ENCODE peak calls at places on chromosomes 7 and 10, in nine cellular contexts. One of them, this sample, is unnamed.

GRCh38 chr10:36759111-36759805 is 366.1 kb upstream of the ANKRD30A start:
- DNase-seq in RWPE1: peak; percentile 55
- DNase-seq in psoas muscle: no peak
- DNase-seq in CD8-positive, alpha-beta memory T cell: no peak
- DNase-seq in WERI-Rb-1: no peak
- DNase-seq in H1: no peak
- DNase-seq in left ventricle myocardium inferior: no peak
- DNase-seq in caudate nucleus: no peak
- DNase-seq in IMR-90: peak; percentile 93
- DNase-seq in this sample: no peak

GRCh38 chr10:118151461-118151860 is 104.7 kb upstream of the RAB11FIP2 start:
- DNase-seq in RWPE1: no peak
- DNase-seq in psoas muscle: no peak
- DNase-seq in CD8-positive, alpha-beta memory T cell: no peak
- DNase-seq in WERI-Rb-1: no peak
- DNase-seq in H1: no peak
- DNase-seq in left ventricle myocardium inferior: no peak
- DNase-seq in caudate nucleus: no peak
- DNase-seq in IMR-90: no peak
- DNase-seq in this sample: no peak

GRCh38 chr10:15222511-15222910 is 54.0 kb upstream of the NMT2 start:
- DNase-seq in RWPE1: no peak
- DNase-seq in psoas muscle: no peak
- DNase-seq in CD8-positive, alpha-beta memory T cell: no peak
- DNase-seq in WERI-Rb-1: no peak
- DNase-seq in H1: no peak
- DNase-seq in left ventricle myocardium inferior: no peak
- DNase-seq in caudate nucleus: peak; percentile 66
- DNase-seq in IMR-90: peak; percentile 32
- DNase-seq in this sample: no peak

GRCh38 chr7:74365320-74366022 is 76.3 kb downstream of the CLIP2 start:
- DNase-seq in RWPE1: peak; percentile 93
- DNase-seq in psoas muscle: peak; percentile 38
- DNase-seq in CD8-positive, alpha-beta memory T cell: no peak
- DNase-seq in WERI-Rb-1: peak; percentile 53
- DNase-seq in H1: no peak
- DNase-seq in left ventricle myocardium inferior: peak; percentile 54
- DNase-seq in caudate nucleus: peak; percentile 47
- DNase-seq in IMR-90: peak; percentile 43
- DNase-seq in this sample: no peak

GRCh38 chr10:91694170-91694794 is 61.4 kb upstream of the PPP1R3C start:
- DNase-seq in RWPE1: peak; percentile 45
- DNase-seq in psoas muscle: no peak
- DNase-seq in CD8-positive, alpha-beta memory T cell: peak; percentile 7
- DNase-seq in WERI-Rb-1: peak; percentile 17
- DNase-seq in H1: no peak
- DNase-seq in left ventricle myocardium inferior: no peak
- DNase-seq in caudate nucleus: no peak
- DNase-seq in IMR-90: peak; percentile 51
- DNase-seq in this sample: no peak

GRCh38 chr10:127440371-127440770 is 108.7 kb upstream of the NPS start:
- DNase-seq in RWPE1: no peak
- DNase-seq in psoas muscle: no peak
- DNase-seq in CD8-positive, alpha-beta memory T cell: no peak
- DNase-seq in WERI-Rb-1: no peak
- DNase-seq in H1: no peak
- DNase-seq in left ventricle myocardium inferior: no peak
- DNase-seq in caudate nucleus: peak; percentile 23
- DNase-seq in IMR-90: no peak
- DNase-seq in this sample: no peak

GRCh38 chr7:135911091-135911490 is 66.1 kb downstream of the MTPN start:
- DNase-seq in RWPE1: no peak
- DNase-seq in psoas muscle: no peak
- DNase-seq in CD8-positive, alpha-beta memory T cell: no peak
- DNase-seq in WERI-Rb-1: peak; percentile 63
- DNase-seq in H1: no peak
- DNase-seq in left ventricle myocardium inferior: peak; percentile 55
- DNase-seq in caudate nucleus: no peak
- DNase-seq in IMR-90: no peak
- DNase-seq in this sample: no peak

GRCh38 chr7:4803397-4804241 is 28.2 kb downstream of the AP5Z1 start:
- DNase-seq in RWPE1: no peak
- DNase-seq in psoas muscle: no peak
- DNase-seq in CD8-positive, alpha-beta memory T cell: no peak
- DNase-seq in WERI-Rb-1: no peak
- DNase-seq in H1: no peak
- DNase-seq in left ventricle myocardium inferior: no peak
- DNase-seq in caudate nucleus: no peak
- DNase-seq in IMR-90: no peak
- DNase-seq in this sample: no peak

GRCh38 chr7:51121945-51122425 is 194.6 kb downstream of the COBL start:
- DNase-seq in RWPE1: no peak
- DNase-seq in psoas muscle: no peak
- DNase-seq in CD8-positive, alpha-beta memory T cell: no peak
- DNase-seq in WERI-Rb-1: no peak
- DNase-seq in H1: no peak
- DNase-seq in left ventricle myocardium inferior: peak; percentile 52
- DNase-seq in caudate nucleus: no peak
- DNase-seq in IMR-90: no peak
- DNase-seq in this sample: no peak

GRCh38 chr7:15358112-15358511 is 203.7 kb downstream of the AGMO start:
- DNase-seq in RWPE1: no peak
- DNase-seq in psoas muscle: no peak
- DNase-seq in CD8-positive, alpha-beta memory T cell: no peak
- DNase-seq in WERI-Rb-1: no peak
- DNase-seq in H1: no peak
- DNase-seq in left ventricle myocardium inferior: no peak
- DNase-seq in caudate nucleus: no peak
- DNase-seq in IMR-90: no peak
- DNase-seq in this sample: no peak

GRCh38 chr7:1103789-1104513 is 16.0 kb downstream of the GPER1 start:
- DNase-seq in RWPE1: no peak
- DNase-seq in psoas muscle: no peak
- DNase-seq in CD8-positive, alpha-beta memory T cell: no peak
- DNase-seq in WERI-Rb-1: no peak
- DNase-seq in H1: no peak
- DNase-seq in left ventricle myocardium inferior: no peak
- DNase-seq in caudate nucleus: no peak
- DNase-seq in IMR-90: no peak
- DNase-seq in this sample: no peak

GRCh38 chr10:70551971-70552422 is 50.5 kb downstream of the PRF1 start:
- DNase-seq in RWPE1: no peak
- DNase-seq in psoas muscle: no peak
- DNase-seq in CD8-positive, alpha-beta memory T cell: no peak
- DNase-seq in WERI-Rb-1: no peak
- DNase-seq in H1: no peak
- DNase-seq in left ventricle myocardium inferior: no peak
- DNase-seq in caudate nucleus: no peak
- DNase-seq in IMR-90: peak; percentile 94
- DNase-seq in this sample: no peak

GRCh38 chr7:140625908-140626868 is 14.4 kb downstream of the DENND2A start:
- DNase-seq in RWPE1: peak; percentile 59
- DNase-seq in psoas muscle: peak; percentile 90
- DNase-seq in CD8-positive, alpha-beta memory T cell: no peak
- DNase-seq in WERI-Rb-1: no peak
- DNase-seq in H1: peak; percentile 85
- DNase-seq in left ventricle myocardium inferior: peak; percentile 92
- DNase-seq in caudate nucleus: peak; percentile 21
- DNase-seq in IMR-90: peak; percentile 100
- DNase-seq in this sample: peak; percentile 72

GRCh38 chr10:7887417-7887816 is 69.1 kb downstream of the TAF3 start:
- DNase-seq in RWPE1: no peak
- DNase-seq in psoas muscle: no peak
- DNase-seq in CD8-positive, alpha-beta memory T cell: no peak
- DNase-seq in WERI-Rb-1: no peak
- DNase-seq in H1: no peak
- DNase-seq in left ventricle myocardium inferior: no peak
- DNase-seq in caudate nucleus: no peak
- DNase-seq in IMR-90: peak; percentile 82
- DNase-seq in this sample: no peak

GRCh38 chr10:43209651-43210141 is 57.2 kb downstream of the RASGEF1A start:
- DNase-seq in RWPE1: no peak
- DNase-seq in psoas muscle: peak; percentile 5
- DNase-seq in CD8-positive, alpha-beta memory T cell: no peak
- DNase-seq in WERI-Rb-1: peak; percentile 4
- DNase-seq in H1: no peak
- DNase-seq in left ventricle myocardium inferior: peak; percentile 5
- DNase-seq in caudate nucleus: no peak
- DNase-seq in IMR-90: no peak
- DNase-seq in this sample: no peak

GRCh38 chr7:64045301-64046040 is at the start of gene ZNF727:
- DNase-seq in RWPE1: no peak
- DNase-seq in psoas muscle: peak; percentile 75
- DNase-seq in CD8-positive, alpha-beta memory T cell: peak; percentile 41
- DNase-seq in WERI-Rb-1: peak; percentile 25
- DNase-seq in H1: no peak
- DNase-seq in left ventricle myocardium inferior: peak; percentile 76
- DNase-seq in caudate nucleus: peak; percentile 81
- DNase-seq in IMR-90: no peak
- DNase-seq in this sample: no peak
- H3K27ac ChIP-seq in RWPE1: no peak within 1 kb of the TSS
- H3K27ac ChIP-seq in psoas muscle: peak within 1 kb of the TSS; percentile 78
- H3K27ac ChIP-seq in CD8-positive, alpha-beta memory T cell: no peak within 1 kb of the TSS
- H3K27ac ChIP-seq in WERI-Rb-1: no peak within 1 kb of the TSS
- H3K27ac ChIP-seq in H1: no peak within 1 kb of the TSS
- H3K27ac ChIP-seq in left ventricle myocardium inferior: peak within 1 kb of the TSS; percentile 87
- H3K27ac ChIP-seq in caudate nucleus: peak within 1 kb of the TSS; percentile 85
- H3K27ac ChIP-seq in IMR-90: no peak within 1 kb of the TSS
- H3K27ac ChIP-seq in this sample: no peak within 1 kb of the TSS

GRCh38 chr10:17735166-17735941 is 16.6 kb upstream of the TMEM236 start:
- DNase-seq in RWPE1: no peak
- DNase-seq in psoas muscle: peak; percentile 23
- DNase-seq in CD8-positive, alpha-beta memory T cell: no peak
- DNase-seq in WERI-Rb-1: no peak
- DNase-seq in H1: no peak
- DNase-seq in left ventricle myocardium inferior: no peak
- DNase-seq in caudate nucleus: no peak
- DNase-seq in IMR-90: no peak
- DNase-seq in this sample: peak; percentile 76

GRCh38 chr10:17733620-17734019 is 18.4 kb upstream of the TMEM236 start:
- DNase-seq in RWPE1: no peak
- DNase-seq in psoas muscle: no peak
- DNase-seq in CD8-positive, alpha-beta memory T cell: no peak
- DNase-seq in WERI-Rb-1: no peak
- DNase-seq in H1: no peak
- DNase-seq in left ventricle myocardium inferior: no peak
- DNase-seq in caudate nucleus: no peak
- DNase-seq in IMR-90: no peak
- DNase-seq in this sample: no peak

GRCh38 chr10:17737021-17737965 is 14.7 kb upstream of the TMEM236 start:
- DNase-seq in RWPE1: peak; percentile 26
- DNase-seq in psoas muscle: peak; percentile 37
- DNase-seq in CD8-positive, alpha-beta memory T cell: peak; percentile 5
- DNase-seq in WERI-Rb-1: no peak
- DNase-seq in H1: no peak
- DNase-seq in left ventricle myocardium inferior: peak; percentile 43
- DNase-seq in caudate nucleus: no peak
- DNase-seq in IMR-90: peak; percentile 55
- DNase-seq in this sample: peak; percentile 37

GRCh38 chr10:17736223-17736622 is 15.8 kb upstream of the TMEM236 start:
- DNase-seq in RWPE1: no peak
- DNase-seq in psoas muscle: no peak
- DNase-seq in CD8-positive, alpha-beta memory T cell: no peak
- DNase-seq in WERI-Rb-1: no peak
- DNase-seq in H1: no peak
- DNase-seq in left ventricle myocardium inferior: no peak
- DNase-seq in caudate nucleus: no peak
- DNase-seq in IMR-90: no peak
- DNase-seq in this sample: no peak

GRCh38 chr10:17734432-17735110 is 17.4 kb upstream of the TMEM236 start:
- DNase-seq in RWPE1: no peak
- DNase-seq in psoas muscle: no peak
- DNase-seq in CD8-positive, alpha-beta memory T cell: no peak
- DNase-seq in WERI-Rb-1: no peak
- DNase-seq in H1: no peak
- DNase-seq in left ventricle myocardium inferior: no peak
- DNase-seq in caudate nucleus: no peak
- DNase-seq in IMR-90: no peak
- DNase-seq in this sample: no peak
- H3K27ac ChIP-seq in RWPE1: no peak overlapping the region
- H3K27ac ChIP-seq in psoas muscle: peak overlapping the region; percentile 51
- H3K27ac ChIP-seq in CD8-positive, alpha-beta memory T cell: no peak overlapping the region
- H3K27ac ChIP-seq in WERI-Rb-1: no peak overlapping the region
- H3K27ac ChIP-seq in H1: no peak overlapping the region
- H3K27ac ChIP-seq in left ventricle myocardium inferior: peak overlapping the region; percentile 78
- H3K27ac ChIP-seq in caudate nucleus: no peak overlapping the region
- H3K27ac ChIP-seq in IMR-90: no peak overlapping the region
- H3K27ac ChIP-seq in this sample: no peak overlapping the region

DNA sequence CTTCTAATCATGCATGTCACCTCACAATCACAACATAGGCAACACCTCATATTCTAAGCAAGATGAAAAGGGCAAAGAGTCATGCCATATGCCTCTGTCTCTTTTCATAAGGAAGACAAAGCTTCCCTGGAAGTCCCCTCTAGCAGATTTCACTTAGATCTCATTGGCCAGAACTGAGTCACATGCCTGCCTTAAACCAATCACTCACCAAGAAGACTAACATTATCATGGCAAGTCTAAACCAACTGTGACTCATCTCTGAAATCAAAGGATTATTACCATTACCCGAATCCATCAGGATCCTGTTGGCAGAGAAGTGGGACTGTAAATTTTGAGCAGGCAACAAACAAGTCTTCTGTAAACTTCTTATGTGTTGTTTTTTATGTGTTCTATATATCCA is 27.8 kb downstream of the CAV1 start:
- DNase-seq in RWPE1: peak; percentile 62
- DNase-seq in psoas muscle: no peak
- DNase-seq in CD8-positive, alpha-beta memory T cell: no peak
- DNase-seq in WERI-Rb-1: no peak
- DNase-seq in H1: no peak
- DNase-seq in left ventricle myocardium inferior: no peak
- DNase-seq in caudate nucleus: no peak
- DNase-seq in IMR-90: peak; percentile 76
- DNase-seq in this sample: no peak
- H3K27ac ChIP-seq in RWPE1: no peak overlapping the region
- H3K27ac ChIP-seq in psoas muscle: no peak overlapping the region
- H3K27ac ChIP-seq in CD8-positive, alpha-beta memory T cell: no peak overlapping the region
- H3K27ac ChIP-seq in WERI-Rb-1: no peak overlapping the region
- H3K27ac ChIP-seq in H1: no peak overlapping the region
- H3K27ac ChIP-seq in left ventricle myocardium inferior: peak overlapping the region; percentile 84
- H3K27ac ChIP-seq in caudate nucleus: no peak overlapping the region
- H3K27ac ChIP-seq in IMR-90: peak overlapping the region; percentile 86
- H3K27ac ChIP-seq in this sample: peak overlapping the region; percentile 41

DNA sequence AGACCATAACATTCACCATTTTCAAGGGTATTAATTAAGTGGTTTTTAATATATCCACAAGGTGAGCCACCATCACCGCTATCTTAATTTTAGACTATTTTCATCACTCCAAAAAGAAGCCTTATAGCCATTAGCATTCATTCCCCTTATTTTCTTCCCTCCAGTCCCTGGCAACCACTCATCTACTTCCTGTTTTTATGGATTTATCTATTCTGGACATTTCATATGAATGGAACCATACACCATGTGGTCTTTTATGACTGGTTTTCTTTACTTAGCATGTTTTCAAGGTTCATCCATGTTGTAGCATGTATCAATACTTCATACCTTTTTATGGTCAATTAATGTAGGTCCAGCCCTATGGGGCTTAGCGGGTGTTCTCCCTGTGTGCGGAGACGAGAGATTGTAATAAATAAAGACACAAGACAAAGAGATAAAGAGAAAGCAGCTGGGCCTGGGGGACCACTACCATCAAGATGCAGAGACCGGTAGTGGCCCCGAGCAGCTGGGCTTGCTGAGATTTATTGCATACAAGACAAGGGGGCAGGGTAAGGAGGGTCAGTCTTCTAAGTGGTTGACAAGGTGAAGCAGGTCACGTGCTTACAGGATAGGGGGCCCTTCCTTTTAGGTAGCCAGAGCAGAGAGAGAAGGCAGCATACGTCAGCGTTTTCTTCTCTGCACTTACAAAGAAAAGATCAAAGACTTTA is 14.6 kb downstream of the WBP1L start:
- DNase-seq in RWPE1: no peak
- DNase-seq in psoas muscle: no peak
- DNase-seq in CD8-positive, alpha-beta memory T cell: no peak
- DNase-seq in WERI-Rb-1: no peak
- DNase-seq in H1: no peak
- DNase-seq in left ventricle myocardium inferior: no peak
- DNase-seq in caudate nucleus: no peak
- DNase-seq in IMR-90: no peak
- DNase-seq in this sample: no peak
- H3K27ac ChIP-seq in RWPE1: peak overlapping the region; percentile 28
- H3K27ac ChIP-seq in psoas muscle: peak overlapping the region; percentile 33
- H3K27ac ChIP-seq in CD8-positive, alpha-beta memory T cell: no peak overlapping the region
- H3K27ac ChIP-seq in WERI-Rb-1: no peak overlapping the region
- H3K27ac ChIP-seq in H1: no peak overlapping the region
- H3K27ac ChIP-seq in left ventricle myocardium inferior: peak overlapping the region; percentile 71
- H3K27ac ChIP-seq in caudate nucleus: no peak overlapping the region
- H3K27ac ChIP-seq in IMR-90: no peak overlapping the region
- H3K27ac ChIP-seq in this sample: peak overlapping the region; percentile 31

This sample was measured in stomach.